ENCODE peak calls at places on chromosomes 2 and 18, in eight cellular contexts. One of them, this sample, is unnamed.

GRCh38 chr18:45456076-45457066 is 158.9 kb upstream of the SLC14A2 start:
- DNase-seq in left lobe of liver: no peak
- DNase-seq in GM23248: peak; percentile 7
- DNase-seq in neural crest cell: no peak
- DNase-seq in NCI-H774: no peak
- DNase-seq in pulmonary artery endothelial cell: no peak
- DNase-seq in T-cell: no peak
- DNase-seq in activated gamma-delta T cell: no peak
- DNase-seq in this sample: no peak

GRCh38 chr2:60515751-60516226 is 37.7 kb downstream of the BCL11A start:
- DNase-seq in activated gamma-delta T cell: no peak
- DNase-seq in neural crest cell: no peak
- DNase-seq in left lobe of liver: no peak
- DNase-seq in GM23248: peak; percentile 96
- DNase-seq in pulmonary artery endothelial cell: no peak
- DNase-seq in T-cell: no peak
- DNase-seq in NCI-H774: no peak
- DNase-seq in this sample: peak; percentile 33

GRCh38 chr18:38450876-38451275 is 885.3 kb upstream of the CELF4 start:
- DNase-seq in neural crest cell: no peak
- DNase-seq in left lobe of liver: no peak
- DNase-seq in GM23248: no peak
- DNase-seq in pulmonary artery endothelial cell: no peak
- DNase-seq in NCI-H774: no peak
- DNase-seq in activated gamma-delta T cell: no peak
- DNase-seq in T-cell: no peak
- DNase-seq in this sample: no peak

GRCh38 chr2:113406114-113406513 is 31.4 kb upstream of the ZNG1B start:
- DNase-seq in left lobe of liver: no peak
- DNase-seq in T-cell: no peak
- DNase-seq in activated gamma-delta T cell: no peak
- DNase-seq in GM23248: no peak
- DNase-seq in pulmonary artery endothelial cell: no peak
- DNase-seq in NCI-H774: no peak
- DNase-seq in neural crest cell: peak; percentile 8
- DNase-seq in this sample: no peak

GRCh38 chr2:98664323-98664722 is 55.9 kb downstream of the UNC50 start:
- DNase-seq in neural crest cell: no peak
- DNase-seq in pulmonary artery endothelial cell: no peak
- DNase-seq in activated gamma-delta T cell: no peak
- DNase-seq in T-cell: peak; percentile 88
- DNase-seq in left lobe of liver: no peak
- DNase-seq in NCI-H774: no peak
- DNase-seq in GM23248: peak; percentile 30
- DNase-seq in this sample: peak; percentile 18

GRCh38 chr2:71804251-71804650 is 343.4 kb downstream of the CYP26B1 start:
- DNase-seq in GM23248: peak; percentile 56
- DNase-seq in T-cell: no peak
- DNase-seq in left lobe of liver: no peak
- DNase-seq in NCI-H774: no peak
- DNase-seq in pulmonary artery endothelial cell: no peak
- DNase-seq in neural crest cell: no peak
- DNase-seq in activated gamma-delta T cell: no peak
- DNase-seq in this sample: peak; percentile 32

GRCh38 chr18:79507546-79508480 is 112.1 kb downstream of the NFATC1 start:
- DNase-seq in neural crest cell: no peak
- DNase-seq in NCI-H774: no peak
- DNase-seq in pulmonary artery endothelial cell: peak; percentile 47
- DNase-seq in T-cell: peak; percentile 62
- DNase-seq in GM23248: peak; percentile 88
- DNase-seq in activated gamma-delta T cell: no peak
- DNase-seq in left lobe of liver: peak; percentile 82
- DNase-seq in this sample: peak; percentile 70

GRCh38 chr2:180662555-180662954 is 317.9 kb upstream of the UBE2E3 start:
- DNase-seq in left lobe of liver: no peak
- DNase-seq in GM23248: peak; percentile 54
- DNase-seq in NCI-H774: no peak
- DNase-seq in pulmonary artery endothelial cell: no peak
- DNase-seq in T-cell: no peak
- DNase-seq in activated gamma-delta T cell: no peak
- DNase-seq in neural crest cell: no peak
- DNase-seq in this sample: peak; percentile 20

GRCh38 chr2:69524799-69525198 is 87.6 kb upstream of the NFU1 start:
- DNase-seq in NCI-H774: no peak
- DNase-seq in activated gamma-delta T cell: no peak
- DNase-seq in neural crest cell: no peak
- DNase-seq in T-cell: no peak
- DNase-seq in pulmonary artery endothelial cell: no peak
- DNase-seq in left lobe of liver: no peak
- DNase-seq in GM23248: no peak
- DNase-seq in this sample: no peak

GRCh38 chr2:107325983-107326786 is 440.2 kb upstream of the ST6GAL2 start:
- DNase-seq in neural crest cell: no peak
- DNase-seq in activated gamma-delta T cell: no peak
- DNase-seq in GM23248: peak; percentile 15
- DNase-seq in pulmonary artery endothelial cell: no peak
- DNase-seq in left lobe of liver: no peak
- DNase-seq in T-cell: no peak
- DNase-seq in NCI-H774: no peak
- DNase-seq in this sample: peak; percentile 70

GRCh38 chr2:241048949-241049343 is 50.5 kb downstream of the SNED1 start:
- DNase-seq in GM23248: no peak
- DNase-seq in left lobe of liver: no peak
- DNase-seq in NCI-H774: no peak
- DNase-seq in T-cell: no peak
- DNase-seq in activated gamma-delta T cell: no peak
- DNase-seq in pulmonary artery endothelial cell: no peak
- DNase-seq in neural crest cell: no peak
- DNase-seq in this sample: no peak

GRCh38 chr2:27730980-27731691 is 40.4 kb upstream of the MRPL33 start:
- DNase-seq in T-cell: no peak
- DNase-seq in pulmonary artery endothelial cell: no peak
- DNase-seq in activated gamma-delta T cell: no peak
- DNase-seq in NCI-H774: no peak
- DNase-seq in left lobe of liver: no peak
- DNase-seq in GM23248: no peak
- DNase-seq in neural crest cell: no peak
- DNase-seq in this sample: no peak

GRCh38 chr2:79432731-79433146 is 80.1 kb upstream of the CTNNA2 start:
- DNase-seq in GM23248: no peak
- DNase-seq in NCI-H774: no peak
- DNase-seq in T-cell: no peak
- DNase-seq in pulmonary artery endothelial cell: no peak
- DNase-seq in activated gamma-delta T cell: no peak
- DNase-seq in neural crest cell: no peak
- DNase-seq in left lobe of liver: no peak
- DNase-seq in this sample: no peak

GRCh38 chr2:107255744-107256143 is 369.8 kb upstream of the ST6GAL2 start:
- DNase-seq in NCI-H774: no peak
- DNase-seq in GM23248: no peak
- DNase-seq in pulmonary artery endothelial cell: no peak
- DNase-seq in neural crest cell: no peak
- DNase-seq in activated gamma-delta T cell: no peak
- DNase-seq in T-cell: no peak
- DNase-seq in left lobe of liver: no peak
- DNase-seq in this sample: no peak

GRCh38 chr2:163554864-163555263 is 180.9 kb downstream of the FIGN start:
- DNase-seq in GM23248: peak; percentile 42
- DNase-seq in NCI-H774: no peak
- DNase-seq in pulmonary artery endothelial cell: no peak
- DNase-seq in neural crest cell: no peak
- DNase-seq in T-cell: no peak
- DNase-seq in left lobe of liver: no peak
- DNase-seq in activated gamma-delta T cell: no peak
- DNase-seq in this sample: no peak

GRCh38 chr2:64787698-64788097 is 134.0 kb upstream of the SERTAD2 start:
- DNase-seq in pulmonary artery endothelial cell: no peak
- DNase-seq in activated gamma-delta T cell: no peak
- DNase-seq in T-cell: no peak
- DNase-seq in neural crest cell: no peak
- DNase-seq in GM23248: peak; percentile 43
- DNase-seq in NCI-H774: no peak
- DNase-seq in left lobe of liver: no peak
- DNase-seq in this sample: no peak

GRCh38 chr18:31486165-31486564 is 11.8 kb upstream of the DSG2 start:
- DNase-seq in GM23248: no peak
- DNase-seq in pulmonary artery endothelial cell: no peak
- DNase-seq in neural crest cell: no peak
- DNase-seq in NCI-H774: no peak
- DNase-seq in activated gamma-delta T cell: no peak
- DNase-seq in T-cell: no peak
- DNase-seq in left lobe of liver: no peak
- DNase-seq in this sample: peak; percentile 34

GRCh38 chr2:237692601-237693079 is 65.3 kb downstream of the LRRFIP1 start:
- DNase-seq in activated gamma-delta T cell: no peak
- DNase-seq in neural crest cell: no peak
- DNase-seq in NCI-H774: no peak
- DNase-seq in GM23248: peak; percentile 59
- DNase-seq in T-cell: no peak
- DNase-seq in left lobe of liver: peak; percentile 66
- DNase-seq in pulmonary artery endothelial cell: no peak
- DNase-seq in this sample: no peak

GRCh38 chr2:101643004-101643524 is 54.4 kb upstream of the MAP4K4 start:
- DNase-seq in NCI-H774: no peak
- DNase-seq in pulmonary artery endothelial cell: no peak
- DNase-seq in neural crest cell: no peak
- DNase-seq in T-cell: no peak
- DNase-seq in activated gamma-delta T cell: no peak
- DNase-seq in GM23248: no peak
- DNase-seq in left lobe of liver: no peak
- DNase-seq in this sample: no peak

GRCh38 chr18:7568426-7568825 is 1.3 kb downstream of the PTPRM start:
- DNase-seq in neural crest cell: peak; percentile 66
- DNase-seq in NCI-H774: no peak
- DNase-seq in pulmonary artery endothelial cell: no peak
- DNase-seq in GM23248: peak; percentile 54
- DNase-seq in left lobe of liver: peak; percentile 65
- DNase-seq in T-cell: no peak
- DNase-seq in activated gamma-delta T cell: peak; percentile 8
- DNase-seq in this sample: peak; percentile 9

GRCh38 chr2:127050803-127051115 is 56.2 kb downstream of the BIN1 start:
- DNase-seq in activated gamma-delta T cell: no peak
- DNase-seq in NCI-H774: no peak
- DNase-seq in T-cell: no peak
- DNase-seq in left lobe of liver: no peak
- DNase-seq in pulmonary artery endothelial cell: no peak
- DNase-seq in GM23248: no peak
- DNase-seq in neural crest cell: no peak
- DNase-seq in this sample: no peak

GRCh38 chr18:49723648-49724180 is 89.6 kb downstream of the ACAA2 start:
- DNase-seq in GM23248: no peak
- DNase-seq in NCI-H774: no peak
- DNase-seq in neural crest cell: no peak
- DNase-seq in pulmonary artery endothelial cell: peak; percentile 75
- DNase-seq in activated gamma-delta T cell: no peak
- DNase-seq in T-cell: no peak
- DNase-seq in left lobe of liver: no peak
- DNase-seq in this sample: peak; percentile 86

GRCh38 chr2:239157269-239157668 is 243.6 kb downstream of the HDAC4 start:
- DNase-seq in NCI-H774: no peak
- DNase-seq in activated gamma-delta T cell: no peak
- DNase-seq in neural crest cell: no peak
- DNase-seq in GM23248: no peak
- DNase-seq in T-cell: peak; percentile 21
- DNase-seq in pulmonary artery endothelial cell: no peak
- DNase-seq in left lobe of liver: peak; percentile 37
- DNase-seq in this sample: no peak

This sample was measured in fibroblast of the aortic adventitia.